ENCODE peak calls at places on chromosomes 16 and 17, in six cellular contexts. One of them, this sample, is unnamed. For H3K9me3, the result is how much of the 10 kb centered on the place peaks cover.

GRCh38 chr16:2912330-2913199 is 834 bp downstream of the FLYWCH1 start:
- DNase-seq in neuronal stem cell: no peak
- DNase-seq in MM.1S: peak
- DNase-seq in WERI-Rb-1: no peak
- DNase-seq in A549: peak
- DNase-seq in aorta: no peak
- DNase-seq in this sample: peak

GRCh38 chr16:12896562-12896961 is 4.8 kb upstream of the SHISA9 start:
- DNase-seq in neuronal stem cell: peak
- DNase-seq in MM.1S: peak
- DNase-seq in WERI-Rb-1: peak
- DNase-seq in A549: no peak
- DNase-seq in aorta: no peak
- DNase-seq in this sample: peak

GRCh38 chr17:8223356-8224063 is 13.1 kb upstream of the AURKB start:
- DNase-seq in neuronal stem cell: peak
- DNase-seq in MM.1S: peak
- DNase-seq in WERI-Rb-1: peak
- DNase-seq in A549: peak
- DNase-seq in aorta: peak
- DNase-seq in this sample: peak

GRCh38 chr17:74579910-74580309 is 12.2 kb downstream of the CD300LD start:
- DNase-seq in neuronal stem cell: no peak
- DNase-seq in MM.1S: no peak
- DNase-seq in WERI-Rb-1: no peak
- DNase-seq in A549: no peak
- DNase-seq in aorta: no peak
- DNase-seq in this sample: no peak

GRCh38 chr17:48225725-48226567 is 118.4 kb downstream of the SNX11 start:
- DNase-seq in neuronal stem cell: no peak
- DNase-seq in MM.1S: no peak
- DNase-seq in WERI-Rb-1: no peak
- DNase-seq in A549: no peak
- DNase-seq in aorta: no peak
- DNase-seq in this sample: no peak

GRCh38 chr16:87392823-87393679 is 915 bp downstream of the MAP1LC3B start:
- DNase-seq in neuronal stem cell: peak
- DNase-seq in MM.1S: peak
- DNase-seq in WERI-Rb-1: no peak
- DNase-seq in A549: peak
- DNase-seq in aorta: peak
- DNase-seq in this sample: peak

GRCh38 chr16:78177218-78177617 is 77.8 kb downstream of the WWOX start:
- DNase-seq in neuronal stem cell: no peak
- DNase-seq in MM.1S: no peak
- DNase-seq in WERI-Rb-1: no peak
- DNase-seq in A549: no peak
- DNase-seq in aorta: no peak
- DNase-seq in this sample: no peak

GRCh38 chr16:87445486-87445885 is 47.3 kb downstream of the ZCCHC14 start:
- DNase-seq in neuronal stem cell: no peak
- DNase-seq in MM.1S: no peak
- DNase-seq in WERI-Rb-1: no peak
- DNase-seq in A549: no peak
- DNase-seq in aorta: no peak
- DNase-seq in this sample: no peak

GRCh38 chr16:24534634-24535033 is 4.7 kb upstream of the RBBP6 start:
- DNase-seq in neuronal stem cell: no peak
- DNase-seq in MM.1S: no peak
- DNase-seq in WERI-Rb-1: no peak
- DNase-seq in A549: peak
- DNase-seq in aorta: no peak
- DNase-seq in this sample: no peak

GRCh38 chr17:12406623-12407228 is 259.0 kb upstream of the MYOCD start:
- DNase-seq in neuronal stem cell: no peak
- DNase-seq in MM.1S: no peak
- DNase-seq in WERI-Rb-1: no peak
- DNase-seq in A549: no peak
- DNase-seq in aorta: no peak
- DNase-seq in this sample: no peak

GRCh38 chr17:74549343-74549742 is 3.4 kb upstream of the CD300C start:
- DNase-seq in neuronal stem cell: no peak
- DNase-seq in MM.1S: no peak
- DNase-seq in WERI-Rb-1: no peak
- DNase-seq in A549: no peak
- DNase-seq in aorta: no peak
- DNase-seq in this sample: no peak

GRCh38 chr16:52569701-52570100 is 22.8 kb upstream of the TOX3 start:
- DNase-seq in neuronal stem cell: no peak
- DNase-seq in MM.1S: no peak
- DNase-seq in WERI-Rb-1: no peak
- DNase-seq in A549: no peak
- DNase-seq in aorta: no peak
- DNase-seq in this sample: no peak

GRCh38 chr16:52567193-52567592 is 20.2 kb upstream of the TOX3 start:
- DNase-seq in neuronal stem cell: no peak
- DNase-seq in MM.1S: no peak
- DNase-seq in WERI-Rb-1: no peak
- DNase-seq in A549: no peak
- DNase-seq in aorta: no peak
- DNase-seq in this sample: no peak

GRCh38 chr16:52570495-52571091 is 23.6 kb upstream of the TOX3 start:
- DNase-seq in neuronal stem cell: no peak
- DNase-seq in MM.1S: no peak
- DNase-seq in WERI-Rb-1: no peak
- DNase-seq in A549: no peak
- DNase-seq in aorta: no peak
- DNase-seq in this sample: no peak

GRCh38 chr16:52568495-52568894 is 21.6 kb upstream of the TOX3 start:
- DNase-seq in neuronal stem cell: no peak
- DNase-seq in MM.1S: no peak
- DNase-seq in WERI-Rb-1: no peak
- DNase-seq in A549: no peak
- DNase-seq in aorta: no peak
- DNase-seq in this sample: no peak

GRCh38 chr16:52569296-52569695 is 22.4 kb upstream of the TOX3 start:
- DNase-seq in neuronal stem cell: no peak
- DNase-seq in MM.1S: no peak
- DNase-seq in WERI-Rb-1: no peak
- DNase-seq in A549: no peak
- DNase-seq in aorta: no peak
- DNase-seq in this sample: peak
- H3K9me3 ChIP-seq in neuronal stem cell: under half
- H3K9me3 ChIP-seq in MM.1S: under half
- H3K9me3 ChIP-seq in WERI-Rb-1: under half
- H3K9me3 ChIP-seq in A549: under half
- H3K9me3 ChIP-seq in aorta: under half
- H3K9me3 ChIP-seq in this sample: under half

GRCh38 chr16:47774661-47775060 is 313.5 kb downstream of the PHKB start:
- DNase-seq in neuronal stem cell: no peak
- DNase-seq in MM.1S: no peak
- DNase-seq in WERI-Rb-1: peak
- DNase-seq in A549: no peak
- DNase-seq in aorta: no peak
- DNase-seq in this sample: no peak

GRCh38 chr16:47777191-47777590 is 316.1 kb downstream of the PHKB start:
- DNase-seq in neuronal stem cell: no peak
- DNase-seq in MM.1S: no peak
- DNase-seq in WERI-Rb-1: no peak
- DNase-seq in A549: no peak
- DNase-seq in aorta: no peak
- DNase-seq in this sample: no peak

GRCh38 chr16:47778106-47778803 is 317.1 kb downstream of the PHKB start:
- DNase-seq in neuronal stem cell: no peak
- DNase-seq in MM.1S: no peak
- DNase-seq in WERI-Rb-1: no peak
- DNase-seq in A549: no peak
- DNase-seq in aorta: no peak
- DNase-seq in this sample: no peak

GRCh38 chr16:47780213-47780612 is 319.1 kb downstream of the PHKB start:
- DNase-seq in neuronal stem cell: no peak
- DNase-seq in MM.1S: no peak
- DNase-seq in WERI-Rb-1: no peak
- DNase-seq in A549: no peak
- DNase-seq in aorta: no peak
- DNase-seq in this sample: no peak

DNA sequence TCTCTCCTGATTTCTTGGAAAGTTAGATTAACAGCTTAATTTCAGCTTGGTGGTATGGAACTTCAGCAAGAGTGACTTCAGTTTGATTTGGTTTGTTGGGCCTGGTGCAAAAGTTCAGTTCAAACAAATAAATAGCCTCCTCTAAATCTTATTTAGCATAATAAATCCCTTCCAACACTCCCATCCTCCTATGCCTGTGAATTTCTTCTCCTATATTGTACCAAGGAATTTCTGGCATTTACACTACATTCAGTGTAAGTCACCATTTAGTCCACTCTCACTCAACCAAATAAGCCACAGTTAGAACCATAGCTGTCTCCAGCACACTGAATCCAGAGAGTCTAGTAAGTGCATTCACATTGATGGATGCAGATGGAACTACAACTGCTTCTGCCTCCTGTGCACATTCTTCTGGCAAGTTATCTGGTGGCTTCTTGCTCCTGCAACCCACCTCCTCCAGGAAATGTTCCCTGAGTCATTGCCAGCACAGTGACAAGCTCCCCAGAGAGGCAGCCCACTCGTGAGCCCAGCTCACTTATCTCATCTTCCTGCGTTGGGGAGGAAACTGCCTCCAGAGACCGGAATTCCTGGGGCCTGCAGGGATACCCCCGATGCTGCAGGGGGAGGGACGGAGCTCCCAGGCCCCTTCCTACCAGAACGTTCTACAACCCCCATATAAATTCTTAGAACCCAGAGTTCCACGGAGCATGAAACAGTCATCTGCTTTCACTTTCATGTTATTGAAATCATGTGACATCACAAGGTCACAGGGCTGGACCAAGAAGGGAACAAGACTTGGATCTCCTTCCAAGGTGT is 318.3 kb downstream of the PHKB start:
- DNase-seq in neuronal stem cell: no peak
- DNase-seq in MM.1S: peak
- DNase-seq in WERI-Rb-1: no peak
- DNase-seq in A549: no peak
- DNase-seq in aorta: no peak
- DNase-seq in this sample: peak
- H3K4me3 ChIP-seq in neuronal stem cell: no peak
- H3K4me3 ChIP-seq in MM.1S: peak
- H3K4me3 ChIP-seq in WERI-Rb-1: no peak
- H3K4me3 ChIP-seq in A549: peak
- H3K4me3 ChIP-seq in aorta: no peak
- H3K4me3 ChIP-seq in this sample: no peak

GRCh38 chr17:79829457-79829856 is 9.8 kb downstream of the CBX4 start:
- DNase-seq in neuronal stem cell: no peak
- DNase-seq in MM.1S: no peak
- DNase-seq in WERI-Rb-1: no peak
- DNase-seq in A549: no peak
- DNase-seq in aorta: no peak
- DNase-seq in this sample: no peak
- H3K27ac ChIP-seq in neuronal stem cell: no peak
- H3K27ac ChIP-seq in MM.1S: no peak
- H3K27ac ChIP-seq in WERI-Rb-1: no peak
- H3K27ac ChIP-seq in A549: peak
- H3K27ac ChIP-seq in aorta: no peak
- H3K27ac ChIP-seq in this sample: no peak

DNA sequence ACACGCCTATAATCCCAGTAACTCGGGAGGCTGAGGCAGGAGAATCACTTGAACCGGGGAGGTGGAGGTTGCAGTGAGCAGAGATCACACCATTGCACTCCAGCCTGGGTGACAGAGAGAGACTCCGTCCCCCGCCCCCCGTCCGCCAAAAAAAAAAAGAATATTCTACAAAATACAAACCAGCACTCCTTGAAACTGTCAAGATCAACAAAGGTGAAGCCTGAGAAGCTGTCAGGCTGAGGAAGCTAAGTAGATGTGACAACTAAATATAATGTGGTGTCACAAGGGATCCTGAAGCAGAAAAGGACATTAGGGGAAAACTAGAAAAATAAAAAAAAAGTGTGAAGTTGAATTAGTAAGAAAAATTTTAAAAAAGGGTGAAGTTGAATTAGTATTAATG is 6.2 kb downstream of the CD2BP2 start:
- DNase-seq in neuronal stem cell: no peak
- DNase-seq in MM.1S: no peak
- DNase-seq in WERI-Rb-1: no peak
- DNase-seq in A549: no peak
- DNase-seq in aorta: no peak
- DNase-seq in this sample: no peak
- H3K9me3 ChIP-seq in neuronal stem cell: under half
- H3K9me3 ChIP-seq in MM.1S: under half
- H3K9me3 ChIP-seq in WERI-Rb-1: under half
- H3K9me3 ChIP-seq in A549: under half
- H3K9me3 ChIP-seq in aorta: under half
- H3K9me3 ChIP-seq in this sample: under half

GRCh38 chr17:76527430-76528111 is 9.9 kb downstream of the CYGB start:
- DNase-seq in neuronal stem cell: no peak
- DNase-seq in MM.1S: no peak
- DNase-seq in WERI-Rb-1: no peak
- DNase-seq in A549: no peak
- DNase-seq in aorta: no peak
- DNase-seq in this sample: peak
- H3K4me3 ChIP-seq in neuronal stem cell: no peak
- H3K4me3 ChIP-seq in MM.1S: peak
- H3K4me3 ChIP-seq in WERI-Rb-1: no peak
- H3K4me3 ChIP-seq in A549: no peak
- H3K4me3 ChIP-seq in aorta: no peak
- H3K4me3 ChIP-seq in this sample: no peak

DNA sequence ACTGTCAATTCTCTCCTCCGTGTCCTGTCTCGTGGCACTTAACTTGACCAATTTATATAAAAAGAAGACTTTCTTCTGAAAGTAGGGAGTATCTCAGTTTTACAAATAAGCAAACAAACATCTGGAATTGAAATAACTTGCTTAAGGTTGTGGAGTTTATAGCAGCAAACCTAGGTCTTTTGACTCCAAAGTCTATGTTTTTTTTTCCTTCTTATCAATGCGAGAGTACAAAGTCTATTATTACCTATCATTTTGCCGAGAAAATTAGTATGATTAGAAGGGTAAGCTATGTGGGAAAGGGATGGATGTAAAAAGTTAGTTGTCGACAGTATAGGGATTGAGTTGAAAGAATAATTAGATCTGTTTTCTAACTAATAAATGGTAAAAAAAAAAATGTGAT is 50.4 kb downstream of the PPM1E start:
- DNase-seq in neuronal stem cell: no peak
- DNase-seq in MM.1S: no peak
- DNase-seq in WERI-Rb-1: no peak
- DNase-seq in A549: no peak
- DNase-seq in aorta: no peak
- DNase-seq in this sample: peak
- H3K27ac ChIP-seq in neuronal stem cell: no peak
- H3K27ac ChIP-seq in MM.1S: no peak
- H3K27ac ChIP-seq in WERI-Rb-1: no peak
- H3K27ac ChIP-seq in A549: no peak
- H3K27ac ChIP-seq in aorta: no peak
- H3K27ac ChIP-seq in this sample: no peak